ENCODE peak calls at places on chromosomes 13 and 19, in ten cellular contexts. R, M, Q, V, J, U, S, H, T and A are unnamed samples.

GRCh38 chr19:46823049-46823448 is 27.6 kb downstream of the AP2S1 start:
- DNase-seq in R (no peak), M (no peak), Q (no peak), V (no peak), J (no peak), U (no peak), S (no peak), H (no peak), T (no peak), A (no peak)

GRCh38 chr19:37981785-37982475 is 74.9 kb downstream of the SIPA1L3 start:
- DNase-seq in R (peak), M (no peak), Q (no peak), V (no peak), J (no peak), U (no peak), S (peak), H (no peak), T (peak), A (no peak)

GRCh38 chr19:6577410-6578125 is 13.4 kb downstream of the CD70 start:
- DNase-seq in R (no peak), M (peak), Q (no peak), V (no peak), J (no peak), U (no peak), S (no peak), H (no peak), T (no peak), A (no peak)

GRCh38 chr19:28961772-28962500 is 251.0 kb downstream of the UQCRFS1 start:
- DNase-seq in R (peak), M (no peak), Q (peak), V (no peak), J (no peak), U (no peak), S (no peak), H (no peak), T (no peak), A (no peak)

GRCh38 chr19:52613299-52613906 is 24.8 kb downstream of the ZNF83 start:
- DNase-seq in R (no peak), M (no peak), Q (no peak), V (no peak), J (no peak), U (no peak), S (no peak), H (no peak), T (no peak), A (no peak)

GRCh38 chr13:103694471-103694870 is 628.3 kb upstream of the SLC10A2 start:
- DNase-seq in R (no peak), M (no peak), Q (no peak), V (no peak), J (no peak), U (no peak), S (no peak), H (no peak), T (no peak), A (no peak)

GRCh38 chr13:94050039-94050438 is 429.4 kb downstream of the DCT start:
- DNase-seq in R (no peak), M (no peak), Q (no peak), V (no peak), J (no peak), U (no peak), S (no peak), H (no peak), T (no peak), A (no peak)

GRCh38 chr19:401836-402535 is 7.0 kb downstream of the C2CD4C start:
- DNase-seq in R (no peak), M (no peak), Q (no peak), V (peak), J (no peak), U (no peak), S (no peak), H (peak), T (no peak), A (peak)

GRCh38 chr13:59658736-59659330 is 504.9 kb downstream of the DIAPH3 start:
- DNase-seq in R (no peak), M (no peak), Q (no peak), V (no peak), J (no peak), U (no peak), S (no peak), H (no peak), T (no peak), A (no peak)

GRCh38 chr13:41389580-41389979 is 67.8 kb upstream of the RGCC start:
- DNase-seq in R (no peak), M (no peak), Q (no peak), V (no peak), J (no peak), U (no peak), S (no peak), H (no peak), T (no peak), A (no peak)

GRCh38 chr19:15251749-15252397 is 19.6 kb upstream of the EPHX3 start:
- DNase-seq in R (peak), M (no peak), Q (peak), V (peak), J (peak), U (peak), S (peak), H (no peak), T (peak), A (no peak)

GRCh38 chr13:102913924-102914628 is 68.2 kb downstream of the ERCC5 start:
- DNase-seq in R (peak), M (no peak), Q (peak), V (no peak), J (no peak), U (no peak), S (peak), H (no peak), T (peak), A (no peak)

GRCh38 chr13:66154354-66154753 is 1075.8 kb downstream of the PCDH9 start:
- DNase-seq in R (no peak), M (no peak), Q (no peak), V (no peak), J (no peak), U (no peak), S (no peak), H (no peak), T (no peak), A (no peak)

GRCh38 chr13:114101831-114102520 is 30.4 kb downstream of the RASA3 start:
- DNase-seq in R (no peak), M (no peak), Q (no peak), V (peak), J (no peak), U (peak), S (no peak), H (peak), T (no peak), A (peak)

GRCh38 chr13:29654807-29655547 is 59.5 kb upstream of the SLC7A1 start:
- DNase-seq in R (peak), M (no peak), Q (no peak), V (no peak), J (no peak), U (no peak), S (no peak), H (no peak), T (no peak), A (no peak)

GRCh38 chr19:29084266-29084665 is 128.7 kb downstream of the UQCRFS1 start:
- DNase-seq in R (no peak), M (no peak), Q (no peak), V (no peak), J (peak), U (no peak), S (no peak), H (no peak), T (no peak), A (no peak)

GRCh38 chr19:54141356-54141755 is 3.8 kb downstream of the CNOT3 start:
- DNase-seq in R (peak), M (no peak), Q (no peak), V (no peak), J (no peak), U (no peak), S (no peak), H (no peak), T (no peak), A (no peak)

GRCh38 chr19:722553-723101 is 13.9 kb downstream of the PALM start:
- DNase-seq in R (no peak), M (peak), Q (no peak), V (no peak), J (no peak), U (peak), S (no peak), H (no peak), T (no peak), A (no peak)

GRCh38 chr13:92513672-92514071 is 712.9 kb upstream of the GPC6 start:
- DNase-seq in R (peak), M (no peak), Q (peak), V (no peak), J (no peak), U (no peak), S (no peak), H (no peak), T (no peak), A (no peak)

GRCh38 chr13:30052127-30052526 is 201.7 kb upstream of the UBL3 start:
- DNase-seq in R (no peak), M (no peak), Q (no peak), V (no peak), J (no peak), U (no peak), S (no peak), H (no peak), T (no peak), A (no peak)

GRCh38 chr13:30735025-30735967 is at the start of gene ALOX5AP:
- DNase-seq in R (no peak), M (peak), Q (peak), V (no peak), J (no peak), U (no peak), S (no peak), H (peak), T (peak), A (no peak)

GRCh38 chr19:5407356-5407755 is 47.9 kb upstream of the ZNRF4 start:
- DNase-seq in R (peak), M (no peak), Q (peak), V (no peak), J (no peak), U (no peak), S (no peak), H (no peak), T (no peak), A (no peak)

GRCh38 chr19:49718511-49718910 is 27.6 kb downstream of the CPT1C start:
- DNase-seq in R (peak), M (no peak), Q (peak), V (no peak), J (no peak), U (no peak), S (no peak), H (no peak), T (no peak), A (no peak)

GRCh38 chr19:50377051-50377441 is 789 bp downstream of the NR1H2 start:
- DNase-seq in R (no peak), M (peak), Q (peak), V (no peak), J (no peak), U (peak), S (peak), H (no peak), T (peak), A (no peak)

GRCh38 chr19:8567522-8568172 is 9.6 kb downstream of the MYO1F start:
- DNase-seq in R (no peak), M (no peak), Q (no peak), V (peak), J (no peak), U (no peak), S (no peak), H (peak), T (no peak), A (no peak)

GRCh38 chr19:48659768-48660167 is 13.0 kb downstream of the NTN5 start:
- DNase-seq in R (no peak), M (peak), Q (peak), V (peak), J (no peak), U (no peak), S (no peak), H (peak), T (no peak), A (no peak)

GRCh38 chr19:16018106-16018755 is 58.1 kb upstream of the TPM4 start:
- DNase-seq in R (no peak), M (no peak), Q (no peak), V (no peak), J (no peak), U (no peak), S (no peak), H (no peak), T (peak), A (no peak)

GRCh38 chr13:95451656-95452055 is 100.9 kb upstream of the CLDN10 start:
- DNase-seq in R (no peak), M (no peak), Q (no peak), V (no peak), J (no peak), U (no peak), S (no peak), H (no peak), T (no peak), A (no peak)

GRCh38 chr13:95455782-95456181 is 96.7 kb upstream of the CLDN10 start:
- DNase-seq in R (no peak), M (no peak), Q (no peak), V (no peak), J (no peak), U (no peak), S (no peak), H (no peak), T (no peak), A (no peak)

GRCh38 chr13:95452376-95452775 is 100.1 kb upstream of the CLDN10 start:
- DNase-seq in R (no peak), M (no peak), Q (no peak), V (no peak), J (no peak), U (no peak), S (no peak), H (no peak), T (no peak), A (no peak)

GRCh38 chr13:95457294-95457693 is 95.2 kb upstream of the CLDN10 start:
- DNase-seq in R (peak), M (no peak), Q (peak), V (no peak), J (no peak), U (no peak), S (no peak), H (no peak), T (no peak), A (no peak)

GRCh38 chr13:95456837-95457236 is 95.7 kb upstream of the CLDN10 start:
- DNase-seq in R (no peak), M (no peak), Q (no peak), V (no peak), J (no peak), U (no peak), S (no peak), H (no peak), T (no peak), A (no peak)
- TF ChIP-seq CTCF in R (no peak), M (no peak), Q (no peak), V (no peak), J (no peak), U (no peak), S (no peak), H (no peak), T (no peak), A (no peak)

DNA sequence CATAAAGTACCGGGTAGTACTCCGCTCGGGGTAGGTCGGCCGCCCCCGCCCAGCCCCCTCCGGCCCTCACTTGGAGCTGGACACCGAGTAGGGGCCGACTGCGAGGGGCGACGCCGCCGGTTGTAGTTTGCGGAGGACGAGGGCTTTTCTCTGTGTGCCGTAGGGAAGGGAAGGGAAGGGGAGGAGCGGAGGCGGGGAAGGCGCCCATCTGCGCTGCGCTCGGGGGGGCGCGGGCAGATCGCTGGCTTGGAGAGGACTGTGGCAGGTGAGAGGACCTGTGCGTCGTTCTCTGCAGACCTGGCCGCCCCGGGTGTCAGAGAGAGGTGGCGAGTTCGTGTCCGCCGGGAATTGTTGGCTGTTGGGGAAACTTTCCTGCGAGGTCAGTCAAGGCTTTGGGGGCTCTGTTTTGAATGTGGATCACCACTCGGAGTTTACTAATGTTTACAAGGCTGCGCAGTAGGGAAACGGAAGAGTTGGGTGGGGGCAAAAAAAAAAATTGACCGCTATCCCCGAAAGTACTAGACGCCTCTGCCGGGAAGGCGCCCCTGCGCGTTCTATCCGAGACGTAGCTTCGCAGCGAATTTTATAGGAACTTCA is 1.4 kb downstream of the ING1 start:
- DNase-seq in R (peak), M (no peak), Q (peak), V (peak), J (peak), U (peak), S (peak), H (peak), T (peak), A (no peak)
- TF ChIP-seq CTCF in R (no peak), M (no peak), Q (peak), V (peak), J (no peak), U (no peak), S (peak), H (peak), T (no peak), A (no peak)

GRCh38 chr19:18603255-18603957 is 3.2 kb downstream of the CRLF1 start:
- DNase-seq in R (no peak), M (peak), Q (peak), V (no peak), J (no peak), U (peak), S (no peak), H (no peak), T (no peak), A (no peak)
- TF ChIP-seq CTCF in R (no peak), M (no peak), Q (peak), V (peak), J (peak), U (no peak), S (no peak), H (peak), T (no peak), A (peak)

GRCh38 chr19:30222428-30222873 is 149.7 kb upstream of the ZNF536 start:
- DNase-seq in R (no peak), M (no peak), Q (no peak), V (no peak), J (peak), U (no peak), S (peak), H (no peak), T (no peak), A (no peak)
- TF ChIP-seq CTCF in R (peak), M (peak), Q (peak), V (peak), J (peak), U (peak), S (peak), H (peak), T (peak), A (peak)

DNA sequence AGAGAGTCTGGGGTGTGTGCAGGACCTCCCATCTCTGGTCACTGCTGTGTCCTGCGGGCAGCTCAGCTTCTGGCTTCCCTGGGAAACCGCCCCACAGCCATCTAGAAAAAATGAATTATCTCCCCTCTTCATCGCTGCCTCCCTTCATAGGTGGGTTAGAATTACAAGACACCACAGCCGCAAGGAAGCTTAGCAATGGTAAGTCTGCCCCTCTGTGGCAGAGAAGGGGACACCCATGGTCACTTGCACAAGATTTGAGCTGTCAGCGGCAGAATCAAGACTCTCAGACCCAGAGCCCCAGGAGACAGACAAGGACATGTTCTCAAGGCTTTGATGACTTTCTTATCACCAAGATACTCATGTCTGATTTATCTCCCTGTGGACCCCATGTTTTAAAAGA is 110.8 kb upstream of the PABPC3 start:
- DNase-seq in R (no peak), M (no peak), Q (no peak), V (no peak), J (no peak), U (no peak), S (no peak), H (no peak), T (no peak), A (no peak)
- TF ChIP-seq CTCF in R (no peak), M (no peak), Q (no peak), V (no peak), J (no peak), U (no peak), S (no peak), H (no peak), T (no peak), A (peak)

GRCh38 chr19:10895920-10896319 is 24.6 kb downstream of the CARM1 start:
- DNase-seq in R (no peak), M (no peak), Q (no peak), V (no peak), J (no peak), U (no peak), S (no peak), H (no peak), T (no peak), A (no peak)
- TF ChIP-seq CTCF in R (no peak), M (no peak), Q (peak), V (no peak), J (no peak), U (peak), S (no peak), H (no peak), T (no peak), A (no peak)

GRCh38 chr19:12782424-12783225 is 7.3 kb upstream of the HOOK2 start:
- DNase-seq in R (peak), M (peak), Q (peak), V (peak), J (peak), U (peak), S (peak), H (peak), T (peak), A (no peak)
- TF ChIP-seq CTCF in R (peak), M (no peak), Q (no peak), V (peak), J (no peak), U (peak), S (peak), H (peak), T (no peak), A (peak)

GRCh38 chr19:32459199-32459865 is 53.8 kb downstream of the DPY19L3 start:
- DNase-seq in R (no peak), M (no peak), Q (no peak), V (no peak), J (no peak), U (no peak), S (no peak), H (no peak), T (no peak), A (no peak)

GRCh38 chr19:32469796-32470195 is 64.2 kb downstream of the DPY19L3 start:
- DNase-seq in R (peak), M (no peak), Q (peak), V (no peak), J (no peak), U (no peak), S (no peak), H (no peak), T (no peak), A (no peak)

GRCh38 chr19:32460476-32460875 is 54.9 kb downstream of the DPY19L3 start:
- DNase-seq in R (no peak), M (no peak), Q (no peak), V (no peak), J (no peak), U (no peak), S (no peak), H (no peak), T (no peak), A (no peak)

GRCh38 chr19:32465176-32465575 is 59.6 kb downstream of the DPY19L3 start:
- DNase-seq in R (no peak), M (no peak), Q (no peak), V (no peak), J (no peak), U (no peak), S (no peak), H (no peak), T (no peak), A (no peak)

GRCh38 chr19:32464279-32464678 is 58.7 kb downstream of the DPY19L3 start:
- DNase-seq in R (peak), M (no peak), Q (peak), V (no peak), J (no peak), U (no peak), S (no peak), H (no peak), T (no peak), A (no peak)
- TF ChIP-seq CTCF in R (peak), M (peak), Q (peak), V (no peak), J (peak), U (peak), S (no peak), H (no peak), T (no peak), A (peak)